ENCODE peak calls at places on chromosomes 1 and 21, in ten cellular contexts. One of them, this sample, is unnamed.

GRCh38 chr1:231724876-231725647 is 98.5 kb downstream of the DISC1 start:
- DNase-seq in left lung: no peak
- DNase-seq in endodermal cell: peak
- DNase-seq in A673: peak
- DNase-seq in aorta: peak
- DNase-seq in breast epithelium: no peak
- DNase-seq in SK-N-MC: no peak
- DNase-seq in right atrium auricular region: no peak
- DNase-seq in brain microvascular endothelial cell: peak
- DNase-seq in A549: peak
- DNase-seq in this sample: no peak

GRCh38 chr1:214439352-214440119 is 111.9 kb downstream of the PTPN14 start:
- DNase-seq in right atrium auricular region: no peak
- DNase-seq in SK-N-MC: no peak
- DNase-seq in A673: peak
- DNase-seq in aorta: no peak
- DNase-seq in brain microvascular endothelial cell: no peak
- DNase-seq in A549: no peak
- DNase-seq in breast epithelium: peak
- DNase-seq in endodermal cell: peak
- DNase-seq in left lung: no peak
- DNase-seq in this sample: peak

GRCh38 chr1:50098490-50099109 is 10.1 kb upstream of the ELAVL4 start:
- DNase-seq in breast epithelium: no peak
- DNase-seq in A673: no peak
- DNase-seq in aorta: no peak
- DNase-seq in right atrium auricular region: no peak
- DNase-seq in SK-N-MC: no peak
- DNase-seq in endodermal cell: no peak
- DNase-seq in A549: no peak
- DNase-seq in left lung: no peak
- DNase-seq in brain microvascular endothelial cell: no peak
- DNase-seq in this sample: no peak

GRCh38 chr1:228429007-228429406 is 12.3 kb upstream of the TRIM17 start:
- DNase-seq in breast epithelium: no peak
- DNase-seq in SK-N-MC: no peak
- DNase-seq in A549: no peak
- DNase-seq in brain microvascular endothelial cell: no peak
- DNase-seq in aorta: no peak
- DNase-seq in endodermal cell: no peak
- DNase-seq in right atrium auricular region: no peak
- DNase-seq in left lung: no peak
- DNase-seq in A673: no peak
- DNase-seq in this sample: no peak

GRCh38 chr1:54547601-54548388 is at the start of gene ACOT11:
- DNase-seq in brain microvascular endothelial cell: no peak
- DNase-seq in A673: peak
- DNase-seq in aorta: peak
- DNase-seq in SK-N-MC: no peak
- DNase-seq in A549: peak
- DNase-seq in breast epithelium: peak
- DNase-seq in right atrium auricular region: peak
- DNase-seq in endodermal cell: no peak
- DNase-seq in left lung: peak
- DNase-seq in this sample: no peak

GRCh38 chr1:242240691-242241090 is 241.8 kb upstream of the MAP1LC3C start:
- DNase-seq in A673: no peak
- DNase-seq in left lung: no peak
- DNase-seq in right atrium auricular region: no peak
- DNase-seq in brain microvascular endothelial cell: no peak
- DNase-seq in breast epithelium: no peak
- DNase-seq in aorta: no peak
- DNase-seq in endodermal cell: no peak
- DNase-seq in SK-N-MC: no peak
- DNase-seq in A549: no peak
- DNase-seq in this sample: no peak

GRCh38 chr1:228089520-228090380 is 7.2 kb downstream of the ARF1 start:
- DNase-seq in aorta: no peak
- DNase-seq in left lung: peak
- DNase-seq in breast epithelium: no peak
- DNase-seq in brain microvascular endothelial cell: no peak
- DNase-seq in A673: no peak
- DNase-seq in A549: no peak
- DNase-seq in SK-N-MC: no peak
- DNase-seq in endodermal cell: peak
- DNase-seq in right atrium auricular region: no peak
- DNase-seq in this sample: no peak

GRCh38 chr21:21682172-21682571 is 684.0 kb downstream of the NCAM2 start:
- DNase-seq in SK-N-MC: no peak
- DNase-seq in right atrium auricular region: no peak
- DNase-seq in aorta: no peak
- DNase-seq in A673: peak
- DNase-seq in left lung: no peak
- DNase-seq in A549: no peak
- DNase-seq in breast epithelium: no peak
- DNase-seq in brain microvascular endothelial cell: peak
- DNase-seq in endodermal cell: no peak
- DNase-seq in this sample: no peak

GRCh38 chr1:16926491-16927195 is 4.9 kb downstream of the CROCC start:
- DNase-seq in brain microvascular endothelial cell: no peak
- DNase-seq in endodermal cell: peak
- DNase-seq in aorta: peak
- DNase-seq in A549: no peak
- DNase-seq in A673: peak
- DNase-seq in left lung: no peak
- DNase-seq in SK-N-MC: no peak
- DNase-seq in right atrium auricular region: no peak
- DNase-seq in breast epithelium: no peak
- DNase-seq in this sample: no peak

GRCh38 chr1:244289976-244290375 is 161.7 kb downstream of the ADSS2 start:
- DNase-seq in A549: no peak
- DNase-seq in aorta: no peak
- DNase-seq in left lung: no peak
- DNase-seq in endodermal cell: no peak
- DNase-seq in right atrium auricular region: no peak
- DNase-seq in breast epithelium: no peak
- DNase-seq in SK-N-MC: no peak
- DNase-seq in A673: no peak
- DNase-seq in brain microvascular endothelial cell: no peak
- DNase-seq in this sample: no peak

GRCh38 chr1:108511764-108512163 is 48.1 kb upstream of the EEIG2 start:
- DNase-seq in SK-N-MC: no peak
- DNase-seq in A673: peak
- DNase-seq in breast epithelium: no peak
- DNase-seq in left lung: no peak
- DNase-seq in A549: no peak
- DNase-seq in right atrium auricular region: no peak
- DNase-seq in brain microvascular endothelial cell: no peak
- DNase-seq in aorta: no peak
- DNase-seq in endodermal cell: no peak
- DNase-seq in this sample: no peak

GRCh38 chr1:16145988-16146887 is 9.6 kb downstream of the EPHA2 start:
- DNase-seq in SK-N-MC: no peak
- DNase-seq in right atrium auricular region: peak
- DNase-seq in A673: peak
- DNase-seq in A549: peak
- DNase-seq in breast epithelium: peak
- DNase-seq in left lung: peak
- DNase-seq in brain microvascular endothelial cell: peak
- DNase-seq in aorta: peak
- DNase-seq in endodermal cell: peak
- DNase-seq in this sample: no peak

GRCh38 chr1:241640149-241640866 is at the start of the genes CHML and OPN3:
- DNase-seq in A549: peak
- DNase-seq in breast epithelium: peak
- DNase-seq in brain microvascular endothelial cell: peak
- DNase-seq in left lung: peak
- DNase-seq in right atrium auricular region: peak
- DNase-seq in aorta: peak
- DNase-seq in endodermal cell: peak
- DNase-seq in SK-N-MC: peak
- DNase-seq in A673: peak
- DNase-seq in this sample: peak

GRCh38 chr1:109112056-109112651 is 1.8 kb upstream of the ELAPOR1 start:
- DNase-seq in right atrium auricular region: no peak
- DNase-seq in A673: peak
- DNase-seq in breast epithelium: no peak
- DNase-seq in aorta: no peak
- DNase-seq in left lung: no peak
- DNase-seq in brain microvascular endothelial cell: no peak
- DNase-seq in A549: peak
- DNase-seq in SK-N-MC: no peak
- DNase-seq in endodermal cell: no peak
- DNase-seq in this sample: no peak

GRCh38 chr1:156602557-156602993 is 1.3 kb upstream of the GPATCH4 start:
- DNase-seq in A549: peak
- DNase-seq in endodermal cell: no peak
- DNase-seq in A673: peak
- DNase-seq in SK-N-MC: no peak
- DNase-seq in left lung: no peak
- DNase-seq in breast epithelium: peak
- DNase-seq in brain microvascular endothelial cell: no peak
- DNase-seq in aorta: no peak
- DNase-seq in right atrium auricular region: no peak
- DNase-seq in this sample: peak

GRCh38 chr1:27234054-27234882 is at the start of gene WDTC1:
- DNase-seq in right atrium auricular region: peak
- DNase-seq in A673: peak
- DNase-seq in A549: peak
- DNase-seq in brain microvascular endothelial cell: peak
- DNase-seq in breast epithelium: peak
- DNase-seq in left lung: peak
- DNase-seq in aorta: peak
- DNase-seq in SK-N-MC: peak
- DNase-seq in endodermal cell: peak
- DNase-seq in this sample: peak

GRCh38 chr1:27233677-27234053 is 767 bp upstream of the WDTC1 start:
- DNase-seq in right atrium auricular region: no peak
- DNase-seq in endodermal cell: no peak
- DNase-seq in A549: no peak
- DNase-seq in breast epithelium: peak
- DNase-seq in brain microvascular endothelial cell: no peak
- DNase-seq in A673: no peak
- DNase-seq in aorta: peak
- DNase-seq in SK-N-MC: no peak
- DNase-seq in left lung: peak
- DNase-seq in this sample: no peak

GRCh38 chr1:27238032-27238431 is 3.6 kb downstream of the WDTC1 start:
- DNase-seq in right atrium auricular region: no peak
- DNase-seq in endodermal cell: no peak
- DNase-seq in A673: no peak
- DNase-seq in breast epithelium: no peak
- DNase-seq in left lung: no peak
- DNase-seq in brain microvascular endothelial cell: no peak
- DNase-seq in aorta: no peak
- DNase-seq in SK-N-MC: no peak
- DNase-seq in A549: no peak
- DNase-seq in this sample: no peak

GRCh38 chr1:27237112-27237511 is 2.7 kb downstream of the WDTC1 start:
- DNase-seq in SK-N-MC: no peak
- DNase-seq in right atrium auricular region: no peak
- DNase-seq in aorta: no peak
- DNase-seq in A549: no peak
- DNase-seq in A673: no peak
- DNase-seq in brain microvascular endothelial cell: no peak
- DNase-seq in breast epithelium: no peak
- DNase-seq in left lung: no peak
- DNase-seq in endodermal cell: no peak
- DNase-seq in this sample: no peak

DNA sequence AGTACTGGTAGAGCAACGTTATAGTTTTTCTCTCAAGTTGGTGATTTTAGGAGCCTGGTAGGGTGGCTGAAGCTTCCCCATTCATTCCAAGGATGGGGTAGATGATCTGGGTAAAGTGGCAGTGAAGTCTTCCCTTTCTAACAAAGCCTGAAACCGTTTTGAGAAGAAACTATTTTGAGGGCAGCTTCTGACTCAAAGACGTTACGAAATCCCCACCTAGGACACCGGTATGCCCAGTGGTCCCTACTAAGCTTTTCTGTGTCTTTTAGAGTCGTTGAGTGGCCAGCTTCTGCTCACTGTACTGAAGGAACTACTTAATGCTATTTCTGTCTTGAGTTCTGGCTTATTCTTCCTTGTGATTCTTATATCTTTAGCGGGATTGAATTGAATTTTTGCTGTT is 1.4 kb downstream of the WDTC1 start:
- DNase-seq in A549: no peak
- DNase-seq in SK-N-MC: no peak
- DNase-seq in right atrium auricular region: no peak
- DNase-seq in breast epithelium: no peak
- DNase-seq in brain microvascular endothelial cell: no peak
- DNase-seq in aorta: no peak
- DNase-seq in A673: no peak
- DNase-seq in endodermal cell: no peak
- DNase-seq in left lung: no peak
- DNase-seq in this sample: no peak
- H3K27ac ChIP-seq in A549: no peak
- H3K27ac ChIP-seq in SK-N-MC: no peak
- H3K27ac ChIP-seq in right atrium auricular region: peak
- H3K27ac ChIP-seq in breast epithelium: peak
- H3K27ac ChIP-seq in brain microvascular endothelial cell: no peak
- H3K27ac ChIP-seq in aorta: peak
- H3K27ac ChIP-seq in A673: peak
- H3K27ac ChIP-seq in endodermal cell: no peak
- H3K27ac ChIP-seq in left lung: peak
- H3K27ac ChIP-seq in this sample: peak

GRCh38 chr1:200737647-200738296 is 921 bp upstream of the CAMSAP2 start:
- DNase-seq in aorta: no peak
- DNase-seq in SK-N-MC: no peak
- DNase-seq in right atrium auricular region: no peak
- DNase-seq in brain microvascular endothelial cell: no peak
- DNase-seq in left lung: no peak
- DNase-seq in A549: no peak
- DNase-seq in breast epithelium: no peak
- DNase-seq in endodermal cell: no peak
- DNase-seq in A673: no peak
- DNase-seq in this sample: no peak
- H3K27ac ChIP-seq in aorta: peak
- H3K27ac ChIP-seq in SK-N-MC: no peak
- H3K27ac ChIP-seq in right atrium auricular region: peak
- H3K27ac ChIP-seq in brain microvascular endothelial cell: no peak
- H3K27ac ChIP-seq in left lung: peak
- H3K27ac ChIP-seq in A549: peak
- H3K27ac ChIP-seq in breast epithelium: peak
- H3K27ac ChIP-seq in endodermal cell: no peak
- H3K27ac ChIP-seq in A673: no peak
- H3K27ac ChIP-seq in this sample: peak

GRCh38 chr1:8024329-8024728 is 1.8 kb downstream of the ERRFI1 start:
- DNase-seq in breast epithelium: no peak
- DNase-seq in right atrium auricular region: no peak
- DNase-seq in aorta: no peak
- DNase-seq in left lung: no peak
- DNase-seq in A549: no peak
- DNase-seq in brain microvascular endothelial cell: no peak
- DNase-seq in A673: no peak
- DNase-seq in endodermal cell: no peak
- DNase-seq in SK-N-MC: no peak
- DNase-seq in this sample: no peak
- H3K27ac ChIP-seq in breast epithelium: peak
- H3K27ac ChIP-seq in right atrium auricular region: no peak
- H3K27ac ChIP-seq in aorta: no peak
- H3K27ac ChIP-seq in left lung: no peak
- H3K27ac ChIP-seq in A549: peak
- H3K27ac ChIP-seq in brain microvascular endothelial cell: peak
- H3K27ac ChIP-seq in A673: no peak
- H3K27ac ChIP-seq in endodermal cell: no peak
- H3K27ac ChIP-seq in SK-N-MC: no peak
- H3K27ac ChIP-seq in this sample: peak

GRCh38 chr1:247493106-247493505 is 35.2 kb upstream of the OR2B11 start:
- DNase-seq in endodermal cell: no peak
- DNase-seq in SK-N-MC: no peak
- DNase-seq in brain microvascular endothelial cell: no peak
- DNase-seq in breast epithelium: no peak
- DNase-seq in left lung: no peak
- DNase-seq in A673: no peak
- DNase-seq in A549: no peak
- DNase-seq in right atrium auricular region: no peak
- DNase-seq in aorta: no peak
- DNase-seq in this sample: no peak
- H3K27ac ChIP-seq in endodermal cell: no peak
- H3K27ac ChIP-seq in SK-N-MC: no peak
- H3K27ac ChIP-seq in brain microvascular endothelial cell: no peak
- H3K27ac ChIP-seq in breast epithelium: no peak
- H3K27ac ChIP-seq in left lung: no peak
- H3K27ac ChIP-seq in A673: no peak
- H3K27ac ChIP-seq in A549: no peak
- H3K27ac ChIP-seq in right atrium auricular region: no peak
- H3K27ac ChIP-seq in aorta: no peak
- H3K27ac ChIP-seq in this sample: no peak